ENCODE peak calls at places on chromosomes 4 and X, in nine cellular contexts. R is astrocyte, L is H9, D is mesenchymal stem cell, Y is fibroblast of lung, N is DND-41, K is neuronal stem cell, Q is mesendoderm, H is IMR-90. S is an unnamed sample.

GRCh38 chr4:16114546-16114945 is 30.7 kb upstream of the PROM1 start:
- DNase-seq in K (no peak), D (no peak), N (no peak), R (no peak), L (no peak), Q (no peak), Y (no peak), H (no peak), S (no peak)

GRCh38 chr4:150119492-150119891 is 41.2 kb downstream of the DCLK2 start:
- DNase-seq in Y (peak; percentile 64), D (peak; percentile 52), L (no peak), Q (peak; percentile 52), N (no peak), H (peak; percentile 57), K (no peak), R (peak; percentile 50), S (no peak)

GRCh38 chr4:133982533-133983224 is 218.9 kb downstream of the PABPC4L start:
- DNase-seq in L (no peak), N (no peak), D (peak; percentile 24), K (no peak), R (peak; percentile 63), H (peak; percentile 17), Q (no peak), Y (peak; percentile 68), S (no peak)

GRCh38 chr4:76090241-76090691 is 15.8 kb downstream of the ART3 start:
- DNase-seq in D (peak; percentile 97), N (no peak), L (no peak), H (peak; percentile 94), R (peak; percentile 96), Y (peak; percentile 95), K (no peak), Q (peak; percentile 7), S (peak; percentile 99)

GRCh38 chrX:68685722-68686683 is 38.5 kb downstream of the STARD8 start:
- DNase-seq in N (no peak), Y (peak; percentile 63), D (peak; percentile 26), H (peak; percentile 76), Q (peak; percentile 89), K (no peak), R (peak; percentile 45), L (peak; percentile 71), S (peak; percentile 10)

GRCh38 chr4:66688674-66689073 is 856.6 kb downstream of the CENPC start:
- DNase-seq in R (peak; percentile 38), L (no peak), Q (no peak), K (no peak), D (peak; percentile 33), N (no peak), Y (peak; percentile 53), H (peak; percentile 9), S (peak; percentile 6)

GRCh38 chrX:29826651-29827206 is 388.6 kb upstream of the MAGEB2 start:
- DNase-seq in D (no peak), H (peak; percentile 9), N (no peak), K (no peak), Q (no peak), Y (peak; percentile 85), L (no peak), R (peak; percentile 85), S (peak; percentile 3)

GRCh38 chr4:141810038-141810701 is 173.8 kb downstream of the IL15 start:
- DNase-seq in K (no peak), Q (peak; percentile 83), L (no peak), H (peak; percentile 26), D (no peak), R (no peak), N (no peak), Y (peak; percentile 46), S (no peak)

GRCh38 chrX:109855501-109855900 is 122.4 kb upstream of the ACSL4 start:
- DNase-seq in Y (no peak), Q (no peak), D (no peak), H (no peak), L (no peak), N (no peak), R (no peak), K (no peak), S (no peak)

GRCh38 chrX:71953946-71954345 is 43.3 kb downstream of the NHSL2 start:
- DNase-seq in R (no peak), K (no peak), L (no peak), Y (no peak), D (peak; percentile 27), H (no peak), Q (no peak), N (no peak), S (no peak)

GRCh38 chrX:150547511-150548115 is 20.8 kb upstream of the MTM1 start:
- DNase-seq in N (no peak), L (peak; percentile 63), Q (peak; percentile 61), H (no peak), R (peak; percentile 23), D (peak; percentile 54), Y (peak; percentile 57), K (no peak), S (no peak)

GRCh38 chrX:129982300-129983246 is at the start of gene BCORL1:
- DNase-seq in N (peak; percentile 93), L (peak; percentile 92), H (peak; percentile 89), K (peak; percentile 87), D (peak; percentile 94), Y (peak; percentile 92), Q (peak; percentile 96), R (peak; percentile 88), S (peak; percentile 86)
- H3K4me2 ChIP-seq in N (no peak within 1 kb of the TSS), L (peak within 1 kb of the TSS; percentile 46), H (peak within 1 kb of the TSS; percentile 95), K (peak within 1 kb of the TSS; percentile 57), D (peak within 1 kb of the TSS; percentile 93), Y (peak within 1 kb of the TSS; percentile 75), Q (peak within 1 kb of the TSS; percentile 48), R (no peak within 1 kb of the TSS), S (peak within 1 kb of the TSS; percentile 87)

GRCh38 chr4:2805712-2806391 is 13.0 kb downstream of the SH3BP2 start:
- DNase-seq in Y (no peak), D (no peak), Q (no peak), N (no peak), R (no peak), L (no peak), H (no peak), K (no peak), S (no peak)
- H3K27ac ChIP-seq in Y (no peak overlapping the region), D (no peak overlapping the region), Q (no peak overlapping the region), N (no peak overlapping the region), R (no peak overlapping the region), L (no peak overlapping the region), H (no peak overlapping the region), K (no peak overlapping the region), S (no peak overlapping the region)

GRCh38 chr4:20020049-20020448 is 231.7 kb upstream of the SLIT2 start:
- DNase-seq in L (no peak), Q (no peak), K (no peak), N (no peak), Y (no peak), R (no peak), H (no peak), D (no peak), S (no peak)
- H3K9ac ChIP-seq in L (no peak overlapping the region), Q (no peak overlapping the region), K (no peak overlapping the region), N (no peak overlapping the region), Y (no peak overlapping the region), R (no peak overlapping the region), H (no peak overlapping the region), D (no peak overlapping the region), S (no peak overlapping the region)

GRCh38 chr4:88757067-88757466 is 59.4 kb upstream of the NAP1L5 start:
- DNase-seq in R (no peak), Q (no peak), Y (peak; percentile 36), H (peak; percentile 34), D (no peak), K (no peak), N (no peak), L (no peak), S (no peak)
- H3K4me2 ChIP-seq in R (no peak overlapping the region), Q (no peak overlapping the region), Y (no peak overlapping the region), H (no peak overlapping the region), D (no peak overlapping the region), K (no peak overlapping the region), N (no peak overlapping the region), L (no peak overlapping the region), S (no peak overlapping the region)

S was measured in mammary epithelial cell.